ENCODE peak calls at places on chromosomes 2 and 18, in nine cellular contexts. S is adrenal gland, W is cardiac muscle cell, O is Peyer's patch, B is neuronal stem cell, H is mesenchymal stem cell, Q is hepatocyte, N is Karpas-422, P is A549. U is an unnamed sample. For H3K9me3, the result is how much of the 10 kb centered on the place peaks cover.

GRCh38 chr18:73087291-73087977 is 219.6 kb upstream of the NETO1 start:
- DNase-seq in O (no peak), P (no peak), H (no peak), B (no peak), S (no peak), Q (no peak), W (no peak), N (no peak), U (no peak)

GRCh38 chr18:26685438-26686173 is 137.3 kb upstream of the KCTD1 start:
- DNase-seq in Q (no peak), O (no peak), B (peak), W (peak), N (no peak), H (no peak), S (no peak), P (no peak), U (no peak)

GRCh38 chr2:48531141-48531648 is 1.2 kb downstream of the STON1 start:
- DNase-seq in Q (peak), O (no peak), H (peak), S (no peak), B (peak), W (peak), P (no peak), N (no peak), U (no peak)

GRCh38 chr18:44589709-44590108 is 91.0 kb upstream of the SETBP1 start:
- DNase-seq in O (no peak), Q (peak), B (no peak), P (no peak), H (peak), N (no peak), W (no peak), S (no peak), U (no peak)

GRCh38 chr18:5238371-5238758 is 41.3 kb upstream of the AKAIN1 start:
- DNase-seq in S (peak), N (peak), H (peak), W (peak), Q (peak), B (no peak), O (peak), P (peak), U (no peak)

GRCh38 chr2:238097988-238098853 is 1.9 kb upstream of the ESPNL start:
- DNase-seq in W (peak), P (peak), S (peak), B (peak), Q (peak), N (peak), H (peak), O (peak), U (peak)

GRCh38 chr2:11492720-11493119 is 26.8 kb upstream of the E2F6 start:
- DNase-seq in Q (no peak), S (no peak), O (no peak), W (no peak), N (no peak), B (no peak), H (no peak), P (no peak), U (no peak)

GRCh38 chr2:238928520-238929241 is 80.8 kb downstream of the TWIST2 start:
- DNase-seq in S (no peak), O (peak), Q (no peak), N (no peak), B (no peak), W (no peak), P (no peak), H (no peak), U (no peak)

GRCh38 chr2:163554864-163555263 is 180.9 kb downstream of the FIGN start:
- DNase-seq in H (no peak), B (no peak), S (no peak), W (no peak), Q (no peak), O (no peak), P (no peak), N (no peak), U (no peak)

GRCh38 chr2:111135910-111136297 is 15.2 kb downstream of the BCL2L11 start:
- DNase-seq in H (peak), B (no peak), S (no peak), O (no peak), P (no peak), Q (no peak), N (no peak), W (no peak), U (no peak)

GRCh38 chr2:72932045-72932444 is 14.7 kb downstream of the EMX1 start:
- DNase-seq in O (no peak), N (no peak), H (no peak), W (no peak), S (no peak), P (no peak), Q (no peak), B (no peak), U (no peak)

GRCh38 chr2:230687498-230687897 is 25.1 kb upstream of the CAB39 start:
- DNase-seq in N (no peak), O (peak), H (peak), W (no peak), P (peak), B (no peak), S (peak), Q (peak), U (no peak)

GRCh38 chr2:160914217-160914616 is 246.0 kb upstream of the TANK start:
- DNase-seq in H (no peak), O (no peak), S (no peak), W (no peak), P (no peak), Q (no peak), N (no peak), B (no peak), U (no peak)

GRCh38 chr2:205727174-205727573 is 44.9 kb downstream of the NRP2 start:
- DNase-seq in Q (no peak), P (no peak), N (no peak), S (no peak), B (no peak), O (no peak), H (no peak), W (no peak), U (no peak)

GRCh38 chr2:239553376-239554000 is 152.7 kb upstream of the HDAC4 start:
- DNase-seq in P (no peak), H (no peak), W (no peak), B (no peak), S (no peak), O (no peak), N (no peak), Q (no peak), U (no peak)

GRCh38 chr18:2923464-2923863 is 76.7 kb downstream of the EMILIN2 start:
- DNase-seq in H (peak), Q (no peak), W (no peak), N (no peak), S (no peak), P (no peak), O (no peak), B (no peak), U (no peak)

GRCh38 chr18:44896817-44897216 is 216.1 kb downstream of the SETBP1 start:
- DNase-seq in W (no peak), H (no peak), Q (no peak), S (no peak), P (no peak), B (no peak), N (no peak), O (no peak), U (no peak)

GRCh38 chr18:79442508-79443221 is 46.9 kb downstream of the NFATC1 start:
- DNase-seq in Q (no peak), P (no peak), B (no peak), O (no peak), S (no peak), W (no peak), N (peak), H (peak), U (no peak)

GRCh38 chr2:194087569-194087968 is 1569.5 kb upstream of the SLC39A10 start:
- DNase-seq in N (no peak), Q (no peak), H (no peak), W (no peak), B (no peak), S (no peak), P (no peak), O (no peak), U (no peak)

GRCh38 chr18:3593381-3593903 is 143.5 kb downstream of the TGIF1 start:
- DNase-seq in P (peak), S (no peak), O (no peak), B (peak), H (peak), N (no peak), W (no peak), Q (no peak), U (no peak)

GRCh38 chr2:119253760-119254600 is 30.3 kb downstream of the STEAP3 start:
- DNase-seq in W (no peak), B (no peak), S (no peak), H (no peak), Q (no peak), O (peak), N (no peak), P (no peak), U (no peak)

GRCh38 chr2:15610430-15610952 is 18.8 kb downstream of the DDX1 start:
- DNase-seq in O (no peak), Q (no peak), S (no peak), H (no peak), N (no peak), W (no peak), P (no peak), B (no peak), U (no peak)

GRCh38 chr2:27844821-27845255 is 45.3 kb downstream of the RBKS start:
- DNase-seq in S (no peak), N (no peak), H (no peak), W (no peak), Q (no peak), O (no peak), B (no peak), P (no peak), U (no peak)

GRCh38 chr18:58776084-58776483 is 88.6 kb upstream of the ZNF532 start:
- DNase-seq in P (no peak), O (no peak), S (no peak), H (no peak), N (no peak), W (no peak), B (no peak), Q (no peak), U (no peak)

GRCh38 chr2:204971219-204971907 is 426.1 kb downstream of the PARD3B start:
- DNase-seq in S (no peak), Q (no peak), W (no peak), P (no peak), O (no peak), N (no peak), B (no peak), H (no peak), U (no peak)

GRCh38 chr2:75375646-75376582 is 176.6 kb upstream of the TACR1 start:
- DNase-seq in B (no peak), P (no peak), N (no peak), H (no peak), S (no peak), O (no peak), Q (no peak), W (no peak), U (no peak)

GRCh38 chr2:17918789-17919188 is 40.3 kb downstream of the KCNS3 start:
- DNase-seq in B (no peak), P (no peak), S (no peak), W (peak), Q (peak), O (no peak), N (peak), H (peak), U (no peak)

GRCh38 chr2:198917926-198918325 is 539.8 kb downstream of the SATB2 start:
- DNase-seq in B (no peak), H (no peak), N (no peak), P (no peak), W (no peak), O (no peak), Q (no peak), S (no peak), U (no peak)

GRCh38 chr18:29160123-29160522 is 983.2 kb upstream of the CDH2 start:
- DNase-seq in O (no peak), P (no peak), S (no peak), N (no peak), Q (no peak), B (no peak), W (no peak), H (no peak), U (no peak)

GRCh38 chr2:240895656-240896388 is at the start of gene MAB21L4:
- DNase-seq in S (no peak), O (no peak), B (no peak), H (no peak), W (no peak), P (no peak), N (no peak), Q (peak), U (no peak)

GRCh38 chr2:8392098-8392844 is 289.6 kb upstream of the ID2 start:
- DNase-seq in Q (no peak), O (no peak), P (no peak), N (no peak), H (no peak), B (no peak), W (no peak), S (no peak), U (no peak)

GRCh38 chr2:191625016-191625415 is 52.9 kb upstream of the NABP1 start:
- DNase-seq in W (no peak), H (no peak), O (no peak), S (peak), B (no peak), Q (no peak), P (peak), N (no peak), U (no peak)

GRCh38 chr2:240920783-240921231 is 14.7 kb downstream of the CROCC2 start:
- DNase-seq in B (no peak), Q (peak), S (peak), N (no peak), P (no peak), H (no peak), O (peak), W (no peak), U (no peak)

GRCh38 chr2:28871620-28872019 is 1.5 kb upstream of the TRMT61B start:
- DNase-seq in P (no peak), S (no peak), N (no peak), O (no peak), Q (no peak), W (no peak), B (no peak), H (no peak), U (no peak)

GRCh38 chr18:24763765-24764548 is 303.5 kb downstream of the HRH4 start:
- DNase-seq in N (no peak), P (no peak), B (no peak), W (no peak), O (no peak), H (peak), S (peak), Q (peak), U (no peak)

GRCh38 chr18:62446511-62446910 is 76.3 kb upstream of the ZCCHC2 start:
- DNase-seq in W (no peak), B (no peak), O (no peak), S (no peak), Q (no peak), H (no peak), P (no peak), N (no peak), U (no peak)

GRCh38 chr2:104976603-104977120 is 61.2 kb upstream of the MRPS9 start:
- DNase-seq in B (no peak), W (no peak), N (peak), H (no peak), P (peak), O (peak), S (no peak), Q (no peak), U (no peak)

GRCh38 chr2:84776011-84776410 is 104.9 kb downstream of the TRABD2A start:
- DNase-seq in S (no peak), H (no peak), P (no peak), O (no peak), B (no peak), N (no peak), W (no peak), Q (no peak), U (no peak)
- H3K9me3 ChIP-seq in S (under half), H (under half), P (under half), O (under half), B (under half), N (under half), W (under half), Q (under half), U (under half)

GRCh38 chr2:228532233-228532632 is 350.7 kb upstream of the SPHKAP start:
- DNase-seq in N (no peak), S (no peak), B (no peak), H (no peak), O (no peak), W (no peak), Q (no peak), P (no peak), U (no peak)
- H3K9me3 ChIP-seq in N (under half), S (under half), B (under half), H (under half), O (under half), W (under half), Q (under half), P (under half), U (under half)

GRCh38 chr2:212864186-212864585 is 287.2 kb downstream of the IKZF2 start:
- DNase-seq in W (no peak), H (no peak), N (no peak), P (no peak), O (no peak), Q (no peak), S (no peak), B (no peak), U (no peak)
- H3K9me3 ChIP-seq in W (under half), H (half or more), N (under half), P (under half), O (under half), Q (under half), S (under half), B (under half), U (under half)

GRCh38 chr2:177427316-177427715 is 34.7 kb downstream of the AGPS start:
- DNase-seq in H (no peak), Q (no peak), W (no peak), P (no peak), N (no peak), S (no peak), B (no peak), O (no peak), U (no peak)
- H3K9me3 ChIP-seq in H (under half), Q (under half), W (under half), P (under half), N (under half), S (under half), B (under half), O (under half), U (under half)

GRCh38 chr2:71313016-71313766 is 18.4 kb upstream of the ZNF638 start:
- DNase-seq in H (no peak), W (no peak), O (no peak), N (no peak), S (no peak), Q (no peak), B (no peak), P (no peak), U (no peak)

DNA sequence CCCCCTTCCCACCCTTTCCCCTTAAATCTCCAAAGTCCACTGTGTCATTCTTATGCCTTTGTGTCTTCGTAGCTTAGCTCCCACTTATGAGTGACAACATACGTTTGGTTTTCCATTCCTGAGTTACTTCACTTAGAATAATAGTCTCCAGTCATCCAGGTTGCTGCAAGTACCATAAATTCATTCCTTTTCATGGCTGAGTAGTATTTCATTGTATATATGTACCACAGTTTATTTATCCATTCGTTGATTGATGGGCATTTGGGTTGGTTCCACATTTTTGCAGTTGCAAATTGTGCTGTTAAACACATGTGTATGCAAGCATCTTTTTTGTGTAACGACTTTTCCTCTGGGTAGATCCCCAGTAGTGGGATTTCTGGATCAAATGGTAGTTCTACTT is 14.5 kb upstream of the ZNF638 start:
- DNase-seq in Q (no peak), W (no peak), H (no peak), S (no peak), B (no peak), N (no peak), P (no peak), O (no peak), U (no peak)
- H3K9me3 ChIP-seq in Q (under half), W (under half), H (under half), S (under half), B (under half), N (under half), P (under half), O (under half), U (under half)

GRCh38 chr2:89811295-89811694 is 1119.8 kb downstream of the RPIA start:
- DNase-seq in H (no peak), N (no peak), P (no peak), B (no peak), O (no peak), Q (no peak), W (no peak), S (no peak), U (no peak)
- H3K9me3 ChIP-seq in H (half or more), N (half or more), P (under half), B (under half), O (under half), Q (half or more), W (half or more), S (under half), U (under half)